ENCODE peak calls at places on chromosome 9, in seven cellular contexts. F is lower lobe of right lung, U is nephron progenitor cell, Y is GM13977, M is HFF-Myc, W is astrocyte of the cerebellum, C is ovary. X is an unnamed sample.

GRCh38 chr9:108297025-108297424 is 558.8 kb downstream of the ACTL7B start:
- DNase-seq in C (no peak), Y (no peak), M (peak), W (peak), U (no peak), F (peak), X (peak)

GRCh38 chr9:108865037-108865436 is 3.0 kb downstream of the ACTL7A start:
- DNase-seq in F (no peak), Y (no peak), W (no peak), U (no peak), C (no peak), M (no peak), X (no peak)

GRCh38 chr9:14320272-14321245 is 6.6 kb upstream of the NFIB start:
- DNase-seq in W (peak), U (no peak), Y (no peak), C (no peak), M (peak), F (no peak), X (peak)

GRCh38 chr9:112896131-112896530 is 5.5 kb upstream of the SLC46A2 start:
- DNase-seq in W (no peak), C (no peak), U (no peak), M (no peak), Y (no peak), F (no peak), X (no peak)

GRCh38 chr9:4143951-4144717 is 155.7 kb downstream of the GLIS3 start:
- DNase-seq in M (no peak), C (no peak), F (no peak), Y (no peak), U (peak), W (peak), X (peak)

GRCh38 chr9:126514037-126514821 is 99.5 kb upstream of the LMX1B start:
- DNase-seq in C (peak), U (peak), W (no peak), Y (peak), F (peak), M (no peak), X (no peak)

GRCh38 chr9:83432104-83432627 is 106.0 kb downstream of the FRMD3 start:
- DNase-seq in W (peak), F (peak), C (peak), Y (no peak), M (no peak), U (peak), X (no peak)

GRCh38 chr9:7536310-7536939 is 263.2 kb downstream of the DMAC1 start:
- DNase-seq in M (peak), C (peak), F (peak), Y (peak), U (peak), W (peak), X (peak)

GRCh38 chr9:96441798-96442445 is 8.0 kb upstream of the HABP4 start:
- DNase-seq in Y (peak), W (no peak), M (no peak), C (no peak), U (no peak), F (no peak), X (no peak)

GRCh38 chr9:86714976-86715375 is 232.3 kb downstream of the GAS1 start:
- DNase-seq in C (no peak), U (no peak), M (no peak), F (no peak), W (no peak), Y (no peak), X (no peak)

GRCh38 chr9:95215368-95215898 is 102.1 kb downstream of the FANCC start:
- DNase-seq in W (no peak), U (no peak), Y (no peak), C (no peak), M (no peak), F (no peak), X (no peak)

GRCh38 chr9:94014066-94014654 is 59.0 kb upstream of the BARX1 start:
- DNase-seq in C (no peak), F (no peak), Y (peak), U (peak), W (no peak), M (no peak), X (no peak)

GRCh38 chr9:72807765-72808445 is 144.9 kb downstream of the ALDH1A1 start:
- DNase-seq in U (no peak), Y (no peak), M (no peak), C (no peak), W (no peak), F (no peak), X (no peak)

GRCh38 chr9:35727676-35728040 is 4.3 kb downstream of the TLN1 start:
- DNase-seq in M (no peak), U (no peak), W (no peak), F (no peak), C (no peak), Y (no peak), X (no peak)

GRCh38 chr9:86713456-86713855 is 233.8 kb downstream of the GAS1 start:
- DNase-seq in F (no peak), U (no peak), Y (no peak), W (peak), M (no peak), C (no peak), X (no peak)

GRCh38 chr9:122819791-122820489 is 8.4 kb downstream of the PDCL start:
- DNase-seq in M (no peak), U (no peak), Y (no peak), F (no peak), W (no peak), C (no peak), X (no peak)

GRCh38 chr9:114316605-114317230 is 6.2 kb upstream of the ORM1 start:
- DNase-seq in C (peak), W (no peak), U (no peak), Y (no peak), F (no peak), M (no peak), X (no peak)

GRCh38 chr9:8382777-8383527 is 583.4 kb upstream of the DMAC1 start:
- DNase-seq in F (no peak), C (no peak), W (no peak), Y (no peak), M (no peak), U (no peak), X (no peak)

GRCh38 chr9:37859043-37859442 is 44.9 kb downstream of the SLC25A51 start:
- DNase-seq in C (no peak), W (no peak), M (no peak), F (no peak), U (no peak), Y (no peak), X (no peak)

GRCh38 chr9:129407905-129408452 is 212.9 kb downstream of the C9orf50 start:
- DNase-seq in U (no peak), M (no peak), W (no peak), F (peak), C (no peak), Y (no peak), X (no peak)

GRCh38 chr9:35616681-35617459 is 1.3 kb downstream of the CD72 start:
- DNase-seq in M (no peak), U (peak), F (peak), W (no peak), Y (peak), C (peak), X (no peak)

GRCh38 chr9:123225374-123225813 is 43.0 kb downstream of the STRBP start:
- DNase-seq in W (peak), C (no peak), U (no peak), Y (peak), M (peak), F (no peak), X (peak)

GRCh38 chr9:98045234-98046160 is 11.0 kb upstream of the NANS start:
- DNase-seq in C (no peak), M (no peak), W (no peak), Y (no peak), F (no peak), U (no peak), X (no peak)

GRCh38 chr9:6090272-6090671 is 74.8 kb upstream of the RANBP6 start:
- DNase-seq in M (no peak), F (no peak), W (no peak), Y (no peak), C (no peak), U (no peak), X (no peak)

GRCh38 chr9:3391414-3391813 is 134.4 kb downstream of the RFX3 start:
- DNase-seq in U (no peak), F (no peak), W (no peak), C (no peak), Y (no peak), M (no peak), X (no peak)

GRCh38 chr9:98811051-98811650 is 3.7 kb downstream of the GALNT12 start:
- DNase-seq in M (peak), C (no peak), F (no peak), U (no peak), W (peak), Y (no peak), X (peak)

GRCh38 chr9:86775718-86776117 is 171.6 kb downstream of the GAS1 start:
- DNase-seq in F (no peak), Y (no peak), W (no peak), C (no peak), U (no peak), M (no peak), X (no peak)

DNA sequence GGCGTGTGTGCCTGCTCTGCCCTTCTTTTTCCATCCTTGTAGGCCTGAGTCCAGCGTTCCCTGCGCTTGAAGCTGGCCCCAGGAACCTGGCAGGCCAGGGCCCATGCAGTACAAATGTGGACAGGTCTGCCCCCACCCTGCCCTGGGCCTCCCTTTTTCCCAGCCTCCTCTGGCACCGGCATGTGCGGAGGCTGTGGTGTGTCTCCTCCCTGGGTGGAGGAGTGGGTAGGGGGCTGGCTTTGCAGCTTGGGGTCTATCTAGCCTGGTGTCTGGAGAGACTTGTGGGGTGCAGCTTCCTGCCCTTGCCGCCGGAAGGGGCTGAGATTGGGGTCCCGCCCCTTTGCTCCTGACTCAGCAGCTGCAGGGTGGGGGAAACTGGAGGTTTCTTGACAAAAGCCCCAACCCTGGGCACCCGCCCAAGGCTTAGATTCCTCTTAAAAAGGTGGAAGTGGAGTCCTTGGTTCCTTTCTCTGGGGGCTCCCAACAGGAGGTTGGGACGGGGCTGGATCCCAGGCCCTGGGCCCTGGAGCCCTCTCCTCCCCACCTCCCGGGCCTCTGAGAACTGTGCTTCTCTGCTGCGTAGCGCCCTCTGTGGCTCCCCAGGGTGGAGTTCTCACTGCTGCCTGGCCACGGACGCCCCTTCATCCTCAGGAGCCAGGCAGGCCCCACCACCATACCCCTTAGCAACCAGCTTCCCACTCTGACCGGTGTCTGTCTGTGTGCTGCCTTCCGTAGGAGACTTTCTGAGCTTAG is 18.0 kb downstream of the RXRA start:
- DNase-seq in U (no peak), C (no peak), F (peak), M (no peak), Y (no peak), W (no peak), X (no peak)
- TF ChIP-seq CTCF in U (no peak), C (no peak), F (no peak), M (no peak), Y (peak), W (peak), X (peak)

GRCh38 chr9:74696520-74696919 is 191.2 kb downstream of the TRPM6 start:
- DNase-seq in W (no peak), F (no peak), Y (no peak), M (no peak), U (no peak), C (no peak), X (no peak)
- TF ChIP-seq CTCF in W (no peak), F (no peak), Y (no peak), M (peak), U (no peak), C (no peak), X (no peak)

GRCh38 chr9:211557-211956 is 3.1 kb upstream of the DOCK8 start:
- DNase-seq in M (no peak), Y (no peak), C (no peak), U (no peak), F (no peak), W (no peak), X (no peak)

GRCh38 chr9:211036-211435 is 3.6 kb upstream of the DOCK8 start:
- DNase-seq in M (no peak), F (no peak), U (no peak), Y (no peak), C (no peak), W (no peak), X (no peak)

GRCh38 chr9:212265-212664 is 2.4 kb upstream of the DOCK8 start:
- DNase-seq in M (no peak), Y (no peak), U (no peak), C (no peak), W (no peak), F (no peak), X (no peak)

GRCh38 chr9:215631-216155 is 1.0 kb downstream of the DOCK8 start:
- DNase-seq in W (no peak), F (no peak), U (no peak), M (no peak), C (no peak), Y (no peak), X (no peak)

DNA sequence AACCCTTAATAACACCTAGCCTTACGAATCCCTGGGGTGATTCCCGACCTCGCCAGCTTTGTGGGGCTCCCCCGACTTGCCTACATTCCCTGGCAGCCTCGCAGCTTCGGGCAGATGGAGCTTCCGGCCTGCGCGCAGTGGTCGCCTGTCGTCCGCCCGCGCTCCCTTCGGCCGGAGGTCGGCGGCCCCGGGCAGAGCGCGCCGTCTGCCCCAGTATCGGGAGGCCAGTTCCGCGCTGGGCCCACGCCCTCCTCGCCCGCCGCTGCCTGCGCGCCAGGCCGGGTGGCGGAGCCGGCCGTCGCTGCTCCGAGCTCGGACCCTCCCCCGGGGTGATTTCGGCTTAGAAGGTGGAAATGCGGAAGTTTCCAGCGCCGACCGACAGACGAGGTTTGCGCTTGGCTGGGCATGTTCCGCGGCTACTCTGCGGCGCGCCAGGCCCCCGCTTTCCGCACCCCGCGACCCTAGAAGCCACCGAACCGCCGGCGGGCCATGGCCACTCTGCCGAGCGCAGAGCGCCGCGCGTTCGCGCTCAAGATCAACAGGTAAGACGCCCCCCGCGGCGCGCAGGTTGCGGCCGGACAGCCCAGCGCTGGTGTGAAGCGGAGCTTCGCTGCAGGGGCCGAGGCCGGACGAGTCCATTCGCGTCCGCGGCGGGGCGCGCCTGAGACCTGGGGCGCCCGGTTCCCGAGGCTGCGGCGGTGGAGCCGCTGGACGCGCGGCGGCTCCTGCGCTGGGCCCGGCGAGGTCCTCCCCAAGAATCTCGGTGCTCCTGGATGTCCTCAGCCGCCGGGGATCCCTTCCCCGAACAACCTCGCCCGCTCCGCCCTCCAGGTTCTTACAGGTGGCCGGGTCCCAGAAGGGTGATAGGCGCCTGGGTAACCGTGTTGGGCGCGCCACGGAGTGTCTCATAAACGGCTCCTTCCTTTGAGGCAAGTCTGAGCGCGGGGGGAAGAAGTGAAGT is at the start of gene DOCK8:
- DNase-seq in W (no peak), C (peak), M (no peak), Y (peak), F (peak), U (peak), X (peak)
- TF ChIP-seq CTCF in W (no peak), C (no peak), M (peak), Y (peak), F (peak), U (peak), X (no peak)

DNA sequence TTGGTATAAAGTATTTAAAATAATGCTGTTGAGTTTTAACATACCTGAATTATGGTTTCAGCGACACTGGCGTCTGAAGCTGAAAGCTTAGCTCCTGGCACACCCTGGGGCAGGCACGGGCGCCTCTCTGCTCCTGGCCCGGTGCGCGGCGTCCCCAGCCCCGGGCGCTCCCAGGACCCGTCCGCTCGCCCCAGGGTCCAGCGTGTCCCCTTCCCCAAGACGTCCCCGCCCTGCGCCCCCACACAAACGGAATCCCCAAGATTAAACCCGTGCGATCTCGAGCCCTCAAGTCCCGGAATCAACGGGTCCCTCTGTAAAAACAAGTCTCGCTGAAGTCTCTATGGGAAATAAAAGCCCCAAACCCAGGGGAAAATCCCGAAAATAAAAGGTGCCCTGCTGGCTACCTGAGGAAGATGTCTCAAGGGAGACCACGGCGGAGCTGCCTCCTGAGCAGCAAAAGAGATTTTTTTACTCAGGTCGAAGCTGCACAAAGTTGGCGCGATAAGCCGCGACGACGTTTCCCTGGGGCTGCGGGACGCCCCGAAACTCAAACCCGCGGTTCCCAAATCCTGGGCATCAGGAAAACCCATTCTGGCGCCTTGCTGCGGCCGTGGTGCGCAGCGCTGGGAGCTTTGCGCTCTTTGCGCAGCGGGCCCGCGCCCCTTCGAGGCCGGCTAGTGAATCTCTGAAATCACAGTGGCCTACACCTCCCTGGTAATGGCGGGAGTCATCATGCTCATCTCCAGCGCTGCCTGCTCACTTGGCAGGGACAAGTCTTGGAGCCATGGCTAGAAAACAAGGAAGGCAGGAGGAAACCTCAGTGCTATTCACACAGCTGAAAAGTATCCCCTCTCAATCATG is 6.3 kb upstream of the IFNA8 start:
- DNase-seq in C (peak), M (no peak), W (no peak), Y (peak), F (no peak), U (peak), X (no peak)
- TF ChIP-seq CTCF in C (no peak), M (no peak), W (no peak), Y (peak), F (peak), U (peak), X (no peak)

GRCh38 chr9:135478858-135479468 is 619 bp upstream of the PPP1R26 start:
- DNase-seq in W (no peak), M (no peak), F (peak), U (peak), Y (peak), C (peak), X (no peak)
- TF ChIP-seq CTCF in W (peak), M (no peak), F (peak), U (no peak), Y (no peak), C (no peak), X (peak)

GRCh38 chr9:18821794-18822193 is 211.2 kb downstream of the SAXO1 start:
- DNase-seq in U (no peak), F (no peak), M (no peak), Y (no peak), W (peak), C (no peak), X (peak)

GRCh38 chr9:18826248-18826647 is 206.8 kb downstream of the SAXO1 start:
- DNase-seq in Y (no peak), U (no peak), W (no peak), M (no peak), C (no peak), F (no peak), X (no peak)

GRCh38 chr9:18822850-18823249 is 210.2 kb downstream of the SAXO1 start:
- DNase-seq in M (no peak), C (no peak), Y (no peak), U (no peak), F (no peak), W (no peak), X (no peak)

GRCh38 chr9:18825775-18826174 is 207.2 kb downstream of the SAXO1 start:
- DNase-seq in C (no peak), U (no peak), Y (no peak), W (no peak), F (no peak), M (no peak), X (no peak)

GRCh38 chr9:18824095-18824666 is 208.8 kb downstream of the SAXO1 start:
- DNase-seq in C (no peak), Y (no peak), M (no peak), F (no peak), U (no peak), W (no peak), X (no peak)
- TF ChIP-seq CTCF in C (no peak), Y (peak), M (peak), F (no peak), U (no peak), W (peak), X (peak)

DNA sequence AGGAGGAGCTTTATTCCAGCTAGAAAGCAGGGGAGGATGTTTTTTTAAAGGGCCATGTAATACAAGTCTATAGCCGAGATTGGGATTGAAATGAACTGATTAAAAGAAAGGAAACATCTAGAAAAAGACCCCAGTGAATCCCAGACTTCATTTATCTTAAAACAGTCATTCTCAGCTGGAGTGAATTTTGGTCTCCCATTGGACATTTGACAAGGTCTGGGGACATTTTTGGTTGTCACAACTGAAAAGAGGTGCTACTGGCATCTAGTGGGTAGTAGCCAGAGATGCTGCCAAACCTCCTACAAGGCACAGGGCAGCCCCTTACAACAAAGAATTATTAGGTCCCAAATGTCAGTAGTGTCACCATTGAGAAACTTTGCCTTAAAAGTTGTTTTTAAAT is 16.3 kb upstream of the SPINK4 start:
- DNase-seq in U (no peak), Y (no peak), W (no peak), M (no peak), C (no peak), F (no peak), X (no peak)
- TF ChIP-seq CTCF in U (no peak), Y (peak), W (no peak), M (no peak), C (no peak), F (no peak), X (peak)

GRCh38 chr9:69431777-69432176 is 106.8 kb downstream of the ENTREP1 start:
- DNase-seq in W (no peak), U (no peak), Y (no peak), M (no peak), C (no peak), F (no peak), X (no peak)
- TF ChIP-seq CTCF in W (no peak), U (no peak), Y (no peak), M (no peak), C (no peak), F (no peak), X (no peak)

GRCh38 chr9:137212520-137212919 is 7.0 kb downstream of the NDOR1 start:
- DNase-seq in C (no peak), F (no peak), U (no peak), W (no peak), Y (no peak), M (no peak), X (no peak)
- TF ChIP-seq CTCF in C (no peak), F (no peak), U (no peak), W (no peak), Y (no peak), M (no peak), X (no peak)

X was measured in AG09319.